ENCODE peak calls at places on chromosomes 7 and 10, in nine cellular contexts. R is Caco-2, D is mucosa of descending colon, U is cardiac fibroblast, T is mammary epithelial cell, Z is thoracic aorta, X is HCT116, B is stomach, Q is heart right ventricle. N is an unnamed sample.

GRCh38 chr7:44277391-44277790 is 48.0 kb downstream of the CAMK2B start:
- DNase-seq in D (peak), U (no peak), Q (peak), Z (no peak), T (no peak), B (no peak), R (peak), X (no peak), N (no peak)

GRCh38 chr10:91557540-91558231 is 75.2 kb downstream of the PPP1R3C start:
- DNase-seq in B (no peak), X (no peak), D (no peak), U (no peak), Q (no peak), R (no peak), T (no peak), Z (no peak), N (no peak)

GRCh38 chr10:102090772-102091171 is 25.6 kb downstream of the HPS6 start:
- DNase-seq in U (peak), B (no peak), X (no peak), R (no peak), D (no peak), Q (no peak), Z (no peak), T (peak), N (no peak)

GRCh38 chr7:73612598-73613269 is 11.6 kb downstream of the MLXIPL start:
- DNase-seq in R (peak), Q (no peak), D (peak), Z (no peak), X (no peak), U (peak), B (peak), T (peak), N (peak)

GRCh38 chr10:106577266-106577665 is 587.2 kb downstream of the SORCS1 start:
- DNase-seq in Z (no peak), Q (no peak), D (no peak), X (no peak), T (peak), B (no peak), R (no peak), U (peak), N (peak)

GRCh38 chr10:133185421-133185820 is 25.4 kb downstream of the KNDC1 start:
- DNase-seq in B (no peak), T (no peak), R (no peak), Q (no peak), X (no peak), Z (no peak), U (no peak), D (no peak), N (no peak)

GRCh38 chr7:83476501-83476900 is 172.4 kb downstream of the SEMA3E start:
- DNase-seq in X (no peak), T (no peak), Z (no peak), D (no peak), U (no peak), Q (no peak), R (no peak), B (no peak), N (no peak)

GRCh38 chr7:115910541-115911164 is 119.9 kb downstream of the TFEC start:
- DNase-seq in T (peak), U (peak), Q (no peak), X (peak), D (no peak), B (no peak), Z (no peak), R (no peak), N (peak)

GRCh38 chr10:26858707-26859034 is 2.1 kb downstream of the ABI1 start:
- DNase-seq in T (peak), U (peak), Z (no peak), R (no peak), Q (no peak), D (no peak), B (no peak), X (no peak), N (peak)

GRCh38 chr10:131891196-131891928 is 9.4 kb upstream of the PPP2R2D start:
- DNase-seq in B (no peak), U (no peak), T (peak), Q (no peak), X (no peak), D (no peak), Z (no peak), R (no peak), N (no peak)

GRCh38 chr10:121078672-121079102 is 227.5 kb downstream of the WDR11 start:
- DNase-seq in D (peak), X (no peak), Z (no peak), R (peak), B (no peak), U (no peak), T (peak), Q (no peak), N (no peak)

GRCh38 chr7:11290859-11291258 is 317.2 kb downstream of the PHF14 start:
- DNase-seq in D (no peak), X (no peak), Z (no peak), B (no peak), U (no peak), R (no peak), Q (no peak), T (no peak), N (no peak)

GRCh38 chr10:94571528-94571927 is 25.9 kb downstream of the HELLS start:
- DNase-seq in B (no peak), T (no peak), Z (no peak), R (no peak), Q (no peak), X (no peak), D (no peak), U (peak), N (peak)

GRCh38 chr10:88472540-88472939 is 110.6 kb downstream of the RNLS start:
- DNase-seq in Q (no peak), B (no peak), R (no peak), D (no peak), T (peak), X (no peak), Z (no peak), U (peak), N (no peak)

GRCh38 chr10:47053399-47053798 is 142.2 kb downstream of the PTPN20 start:
- DNase-seq in R (no peak), U (no peak), T (no peak), Z (no peak), Q (no peak), X (no peak), D (no peak), B (peak), N (no peak)

GRCh38 chr10:102781089-102781920 is 37.6 kb downstream of the WBP1L start:
- DNase-seq in D (no peak), U (no peak), R (no peak), Z (no peak), Q (no peak), X (no peak), T (no peak), B (peak), N (peak)

GRCh38 chr10:42982886-42983594 is 93.8 kb upstream of the RET start:
- DNase-seq in D (no peak), X (no peak), U (no peak), T (no peak), B (peak), Z (no peak), Q (no peak), R (peak), N (no peak)

GRCh38 chr10:35493196-35494118 is 111.7 kb upstream of the GJD4 start:
- DNase-seq in Q (no peak), D (no peak), Z (no peak), R (no peak), T (peak), X (no peak), U (no peak), B (peak), N (no peak)

GRCh38 chr7:34128762-34129161 is 223.4 kb downstream of the BMPER start:
- DNase-seq in R (no peak), U (peak), T (no peak), X (no peak), D (no peak), Q (no peak), B (no peak), Z (no peak), N (peak)

GRCh38 chr10:110006358-110007170 is 1.2 kb upstream of the ADD3 start:
- DNase-seq in Z (peak), R (peak), U (peak), Q (peak), B (peak), T (peak), D (no peak), X (no peak), N (peak)

GRCh38 chr7:139918488-139918887 is 89.4 kb downstream of the TBXAS1 start:
- DNase-seq in D (no peak), B (no peak), Q (peak), Z (no peak), R (no peak), X (no peak), T (no peak), U (no peak), N (peak)

GRCh38 chr7:133436014-133436428 is 183.1 kb downstream of the EXOC4 start:
- DNase-seq in Z (no peak), T (peak), R (no peak), U (peak), D (no peak), X (no peak), B (no peak), Q (peak), N (peak)

GRCh38 chr7:147432068-147432467 is 1158.5 kb upstream of the C7orf33 start:
- DNase-seq in T (no peak), U (peak), Z (no peak), D (no peak), R (no peak), Q (no peak), B (no peak), X (no peak), N (peak)
- TF ChIP-seq CTCF in T (peak), U (peak), Z (no peak), D (no peak), R (peak), Q (no peak), B (no peak), X (no peak), N (peak)

GRCh38 chr10:86399514-86399878 is 32.9 kb upstream of the GRID1 start:
- DNase-seq in Z (no peak), R (no peak), X (no peak), D (no peak), U (no peak), B (no peak), Q (no peak), T (no peak), N (no peak)
- H3K4me3 ChIP-seq in Z (peak), R (no peak), X (peak), D (no peak), U (no peak), B (peak), Q (peak), T (peak), N (peak)

DNA sequence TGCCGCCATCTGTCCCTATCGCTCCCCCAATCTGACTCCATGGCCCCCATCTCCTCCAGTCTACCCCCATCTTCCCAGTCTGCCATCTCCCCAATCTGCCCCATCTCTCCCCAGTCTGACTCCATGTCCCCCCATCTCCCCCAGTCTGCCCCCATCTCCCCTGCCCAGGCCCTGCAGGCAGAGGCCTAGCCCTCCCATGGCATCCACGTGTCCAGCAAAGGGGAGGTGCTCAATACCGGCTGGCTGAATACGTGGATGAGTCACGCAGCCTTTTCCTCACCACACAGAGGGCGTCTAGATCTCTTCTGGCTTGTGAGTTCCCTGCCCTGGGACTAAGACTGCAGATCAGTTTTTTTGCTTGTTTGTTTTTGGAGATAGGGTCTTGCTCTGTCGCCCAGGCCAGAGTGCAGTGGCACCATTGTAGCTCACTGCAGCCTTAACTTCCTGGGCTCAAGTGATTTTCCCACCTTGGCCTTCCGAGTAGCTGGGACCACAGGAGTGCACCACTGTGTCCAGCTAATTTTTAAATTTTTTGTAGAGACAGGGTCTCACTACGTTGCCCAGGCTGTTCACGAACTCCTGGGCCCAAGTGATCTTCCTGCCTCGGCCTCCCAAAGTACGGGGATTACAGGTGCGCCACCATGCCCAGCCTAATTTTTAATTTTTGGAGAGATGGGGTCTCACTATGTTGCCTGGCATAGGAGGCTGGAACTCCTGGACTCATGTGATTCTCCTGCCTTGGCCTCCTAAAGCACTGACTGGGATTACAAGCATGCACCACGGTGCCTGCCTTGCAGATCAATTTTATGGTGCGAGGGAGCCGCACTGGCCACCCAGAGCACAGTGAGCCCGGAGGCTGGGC is 15.3 kb upstream of the GPR146 start:
- DNase-seq in B (peak), R (peak), Q (peak), D (peak), T (peak), Z (peak), X (peak), U (peak), N (peak)
- TF ChIP-seq CTCF in B (no peak), R (no peak), Q (no peak), D (no peak), T (no peak), Z (no peak), X (no peak), U (no peak), N (no peak)

GRCh38 chr10:112532053-112532658 is 85.1 kb downstream of the VTI1A start:
- DNase-seq in Q (no peak), Z (no peak), U (no peak), R (no peak), D (no peak), T (no peak), B (no peak), X (no peak), N (no peak)
- H3K4me3 ChIP-seq in Q (no peak), Z (peak), U (no peak), R (no peak), D (no peak), T (no peak), B (no peak), X (peak), N (no peak)

DNA sequence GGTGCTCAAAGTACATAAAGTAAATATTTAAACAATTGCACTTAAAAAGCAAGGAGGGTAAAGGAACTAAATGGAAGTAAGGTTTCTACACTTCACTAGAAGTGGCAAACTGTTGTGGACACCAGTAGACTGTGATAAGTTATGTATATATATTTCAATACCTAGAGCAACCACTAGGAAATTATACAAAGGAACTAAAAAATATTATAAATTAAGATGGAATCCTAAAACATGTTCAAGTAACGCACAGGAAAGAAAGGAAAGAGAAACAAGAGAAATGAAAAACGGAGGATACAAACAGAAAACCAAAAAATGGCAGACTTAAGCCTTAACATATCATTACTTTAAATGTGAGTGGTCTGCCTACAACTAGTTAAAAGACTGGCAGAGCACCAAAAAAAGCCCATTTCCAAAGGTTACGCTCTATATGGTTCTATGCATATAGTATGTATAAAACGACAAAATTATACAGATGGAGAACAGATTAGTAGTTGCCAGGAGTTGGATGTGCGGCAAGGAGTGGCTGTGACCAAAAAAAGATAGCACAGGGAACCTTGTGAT is 19.0 kb downstream of the VPS41 start:
- DNase-seq in B (no peak), R (no peak), D (no peak), T (no peak), Z (no peak), U (no peak), X (no peak), Q (no peak), N (no peak)
- TF ChIP-seq CTCF in B (peak), R (no peak), D (no peak), T (peak), Z (peak), U (peak), X (no peak), Q (no peak), N (peak)